ENCODE peak calls at places on chromosomes 4 and X, in ten cellular contexts. One of them, this sample, is unnamed.

GRCh38 chr4:38723726-38724506 is 58.9 kb downstream of the TLR10 start:
- DNase-seq in GM23248: peak
- DNase-seq in SW480: peak
- DNase-seq in substantia nigra: no peak
- DNase-seq in cardiac muscle cell: peak
- DNase-seq in adrenal gland: no peak
- DNase-seq in amniotic stem cell: no peak
- DNase-seq in hypothalamus: no peak
- DNase-seq in K562: peak
- DNase-seq in neural crest cell: no peak
- DNase-seq in this sample: no peak

GRCh38 chrX:119466970-119467369 is 1.3 kb upstream of the SLC25A5 start:
- DNase-seq in GM23248: no peak
- DNase-seq in amniotic stem cell: no peak
- DNase-seq in hypothalamus: no peak
- DNase-seq in K562: no peak
- DNase-seq in neural crest cell: no peak
- DNase-seq in substantia nigra: no peak
- DNase-seq in adrenal gland: no peak
- DNase-seq in SW480: no peak
- DNase-seq in cardiac muscle cell: no peak
- DNase-seq in this sample: no peak

GRCh38 chr4:126991965-126992364 is 640.8 kb upstream of the INTU start:
- DNase-seq in hypothalamus: no peak
- DNase-seq in GM23248: peak
- DNase-seq in SW480: no peak
- DNase-seq in adrenal gland: no peak
- DNase-seq in cardiac muscle cell: no peak
- DNase-seq in neural crest cell: no peak
- DNase-seq in amniotic stem cell: no peak
- DNase-seq in substantia nigra: peak
- DNase-seq in K562: no peak
- DNase-seq in this sample: no peak

GRCh38 chr4:48698029-48698901 is 81.8 kb downstream of the FRYL start:
- DNase-seq in hypothalamus: no peak
- DNase-seq in amniotic stem cell: peak
- DNase-seq in neural crest cell: no peak
- DNase-seq in SW480: peak
- DNase-seq in cardiac muscle cell: peak
- DNase-seq in adrenal gland: peak
- DNase-seq in K562: peak
- DNase-seq in GM23248: peak
- DNase-seq in substantia nigra: no peak
- DNase-seq in this sample: peak

GRCh38 chr4:89177807-89178206 is 66.5 kb downstream of the TIGD2 start:
- DNase-seq in substantia nigra: no peak
- DNase-seq in K562: no peak
- DNase-seq in GM23248: peak
- DNase-seq in hypothalamus: no peak
- DNase-seq in cardiac muscle cell: no peak
- DNase-seq in adrenal gland: no peak
- DNase-seq in amniotic stem cell: no peak
- DNase-seq in neural crest cell: no peak
- DNase-seq in SW480: no peak
- DNase-seq in this sample: no peak

GRCh38 chr4:33837043-33837442 is 2407.3 kb downstream of the ARAP2 start:
- DNase-seq in cardiac muscle cell: peak
- DNase-seq in hypothalamus: no peak
- DNase-seq in amniotic stem cell: peak
- DNase-seq in neural crest cell: no peak
- DNase-seq in substantia nigra: no peak
- DNase-seq in SW480: no peak
- DNase-seq in adrenal gland: no peak
- DNase-seq in K562: no peak
- DNase-seq in GM23248: peak
- DNase-seq in this sample: peak

GRCh38 chr4:46648088-46648744 is 258.3 kb upstream of the GABRA2 start:
- DNase-seq in neural crest cell: peak
- DNase-seq in cardiac muscle cell: peak
- DNase-seq in amniotic stem cell: no peak
- DNase-seq in hypothalamus: no peak
- DNase-seq in K562: peak
- DNase-seq in SW480: peak
- DNase-seq in adrenal gland: no peak
- DNase-seq in GM23248: peak
- DNase-seq in substantia nigra: no peak
- DNase-seq in this sample: no peak

GRCh38 chr4:85177679-85178078 is 211.2 kb upstream of the WDFY3 start:
- DNase-seq in neural crest cell: no peak
- DNase-seq in amniotic stem cell: no peak
- DNase-seq in GM23248: no peak
- DNase-seq in K562: no peak
- DNase-seq in cardiac muscle cell: no peak
- DNase-seq in hypothalamus: no peak
- DNase-seq in SW480: no peak
- DNase-seq in adrenal gland: no peak
- DNase-seq in substantia nigra: no peak
- DNase-seq in this sample: no peak

This sample was measured in endothelial cell of umbilical vein.